ENCODE peak calls at places on chromosome 14, in six cellular contexts. U is endodermal cell, D is suprapubic skin, K is A549, X is MM.1S, W is WERI-Rb-1. C is an unnamed sample.
A peak's percentile ranks its signal among the peaks of the same experiment; 100 is the strongest.

GRCh38 chr14:52950410-52950897 is 396 bp downstream of the FERMT2 start:
- DNase-seq in X (no peak), K (peak; percentile 55), W (peak; percentile 70), U (peak; percentile 74), D (peak; percentile 83), C (peak; percentile 26)

GRCh38 chr14:36805116-36805515 is 143.5 kb downstream of the PAX9 start:
- DNase-seq in D (no peak), K (no peak), U (peak; percentile 69), X (no peak), W (no peak), C (no peak)

GRCh38 chr14:69378274-69378673 is 19.8 kb downstream of the ERH start:
- DNase-seq in X (no peak), K (no peak), W (no peak), U (no peak), D (no peak), C (no peak)

GRCh38 chr14:33714527-33715222 is 236.2 kb downstream of the EGLN3 start:
- DNase-seq in K (no peak), D (no peak), U (no peak), X (no peak), W (no peak), C (no peak)

GRCh38 chr14:60722163-60722835 is 1.9 kb downstream of the SIX4 start:
- DNase-seq in W (peak; percentile 46), K (peak; percentile 48), U (peak; percentile 88), X (peak; percentile 27), D (no peak), C (no peak)

GRCh38 chr14:68607081-68607851 is 185.6 kb downstream of the ZFP36L1 start:
- DNase-seq in W (no peak), U (peak; percentile 67), K (no peak), X (no peak), D (peak; percentile 68), C (no peak)

GRCh38 chr14:79712302-79712950 is 498.9 kb downstream of the DIO2 start:
- DNase-seq in W (no peak), D (no peak), K (no peak), U (no peak), X (no peak), C (no peak)

GRCh38 chr14:51547260-51547659 is 104.5 kb upstream of the FRMD6 start:
- DNase-seq in W (no peak), U (no peak), X (no peak), D (no peak), K (peak; percentile 90), C (peak; percentile 36)

GRCh38 chr14:77039285-77040058 is 11.0 kb upstream of the IRF2BPL start:
- DNase-seq in D (no peak), W (no peak), U (no peak), X (no peak), K (no peak), C (no peak)

GRCh38 chr14:93811020-93811419 is 22.7 kb upstream of the PRIMA1 start:
- DNase-seq in K (no peak), W (no peak), X (no peak), U (no peak), D (no peak), C (no peak)
- H3K9me3 ChIP-seq in K (peaks cover 20% of the 10 kb centered on the region), W (peaks cover 10% of the 10 kb centered on the region), X (no peaks in the 10 kb centered on the region), U (peaks cover 46% of the 10 kb centered on the region), D (peaks cover 11% of the 10 kb centered on the region), C (peaks cover 11% of the 10 kb centered on the region)

GRCh38 chr14:20988717-20989116 is 1.1 kb upstream of the METTL17 start:
- DNase-seq in K (no peak), U (peak; percentile 31), D (no peak), W (no peak), X (no peak), C (no peak)

GRCh38 chr14:20986811-20987210 is 3.0 kb upstream of the METTL17 start:
- DNase-seq in X (no peak), W (no peak), U (no peak), K (peak; percentile 74), D (no peak), C (no peak)

GRCh38 chr14:20989464-20989786 is 355 bp upstream of the METTL17 start:
- DNase-seq in W (no peak), U (no peak), D (no peak), K (no peak), X (no peak), C (no peak)

GRCh38 chr14:20989787-20990600 is at the start of gene METTL17:
- DNase-seq in X (peak; percentile 88), D (peak; percentile 96), U (peak; percentile 96), K (peak; percentile 98), W (peak; percentile 94), C (peak; percentile 83)
- TF ChIP-seq CTCF in X (peak; percentile 42), D (peak; percentile 13), U (peak; percentile 77), K (no peak), W (peak; percentile 64), C (no peak)

GRCh38 chr14:104220225-104221070 is 82.1 kb downstream of the KIF26A start:
- DNase-seq in D (peak; percentile 25), U (no peak), K (no peak), X (no peak), W (peak; percentile 87), C (no peak)
- H3K9me3 ChIP-seq in D (no peaks in the 10 kb centered on the region), U (no peaks in the 10 kb centered on the region), K (no peaks in the 10 kb centered on the region), X (no peaks in the 10 kb centered on the region), W (no peaks in the 10 kb centered on the region), C (no peaks in the 10 kb centered on the region)

GRCh38 chr14:49464885-49465284 is 121.3 kb downstream of the RPS29 start:
- DNase-seq in X (no peak), D (no peak), W (peak; percentile 14), U (peak; percentile 82), K (peak; percentile 20), C (no peak)
- TF ChIP-seq CTCF in X (no peak), D (no peak), W (peak; percentile 40), U (peak; percentile 77), K (no peak), C (no peak)

GRCh38 chr14:106185837-106186233 is 659.5 kb downstream of the TMEM121 start:
- DNase-seq in D (no peak), U (no peak), X (no peak), K (no peak), W (peak; percentile 11), C (no peak)
- H3K9me3 ChIP-seq in D (no peaks in the 10 kb centered on the region), U (peaks cover 80% of the 10 kb centered on the region), X (no peaks in the 10 kb centered on the region), K (no peaks in the 10 kb centered on the region), W (no peaks in the 10 kb centered on the region), C (no peaks in the 10 kb centered on the region)

DNA sequence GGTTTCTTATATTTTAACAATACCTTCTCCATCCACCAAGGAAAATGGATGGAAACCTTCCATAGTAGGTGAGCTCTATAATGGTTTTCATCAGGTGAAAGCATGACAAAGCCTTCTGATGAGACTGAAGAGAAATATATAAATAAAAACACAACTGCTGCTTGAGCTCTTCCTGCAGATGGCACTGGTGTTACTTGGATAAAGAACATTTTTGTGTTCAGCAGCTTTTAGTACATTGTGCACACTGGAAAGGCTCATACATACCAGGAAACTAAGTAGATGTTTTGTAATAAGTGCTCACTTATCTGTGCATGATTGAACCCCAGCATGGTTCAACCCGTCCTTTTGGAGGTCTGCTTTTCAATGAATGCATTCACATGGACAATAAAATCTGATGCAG is 357.3 kb upstream of the MIS18BP1 start:
- DNase-seq in U (no peak), X (no peak), K (peak; percentile 1), D (no peak), W (peak; percentile 12), C (no peak)
- TF ChIP-seq CTCF in U (peak; percentile 56), X (no peak), K (no peak), D (no peak), W (peak; percentile 47), C (no peak)

GRCh38 chr14:105857816-105858675 is 331.7 kb downstream of the TMEM121 start:
- DNase-seq in K (no peak), X (peak; percentile 64), U (peak; percentile 21), D (peak; percentile 54), W (peak; percentile 4), C (no peak)
- H3K9me3 ChIP-seq in K (no peaks in the 10 kb centered on the region), X (no peaks in the 10 kb centered on the region), U (peaks cover 60% of the 10 kb centered on the region), D (no peaks in the 10 kb centered on the region), W (no peaks in the 10 kb centered on the region), C (no peaks in the 10 kb centered on the region)

GRCh38 chr14:73759714-73760597 is 45.8 kb upstream of the PNMA1 start:
- DNase-seq in X (peak; percentile 89), U (peak; percentile 98), D (peak; percentile 97), W (peak; percentile 96), K (peak; percentile 98), C (peak; percentile 93)
- TF ChIP-seq CTCF in X (no peak), U (peak; percentile 33), D (no peak), W (no peak), K (no peak), C (peak; percentile 50)

C was measured in thoracic aorta.